ENCODE peak calls at places on chromosome 12, in ten cellular contexts. One of them, this sample, is unnamed.

GRCh38 chr12:38156497-38157245 is 159.9 kb upstream of the ALG10B start:
- DNase-seq in left lung: peak; percentile 61
- DNase-seq in foreskin fibroblast: no peak
- DNase-seq in testis: no peak
- DNase-seq in tibial nerve: no peak
- DNase-seq in fibroblast of villous mesenchyme: no peak
- DNase-seq in vagina: peak; percentile 71
- DNase-seq in lower leg skin: no peak
- DNase-seq in AG04449: no peak
- DNase-seq in K562: no peak
- DNase-seq in this sample: no peak

GRCh38 chr12:107622005-107622404 is 63.6 kb upstream of the PWP1 start:
- DNase-seq in left lung: no peak
- DNase-seq in foreskin fibroblast: no peak
- DNase-seq in testis: no peak
- DNase-seq in lower leg skin: no peak
- DNase-seq in fibroblast of villous mesenchyme: no peak
- DNase-seq in AG04449: no peak
- DNase-seq in K562: peak; percentile 72
- DNase-seq in tibial nerve: no peak
- DNase-seq in vagina: no peak
- DNase-seq in this sample: no peak

GRCh38 chr12:63298386-63298930 is 147.5 kb upstream of the AVPR1A start:
- DNase-seq in foreskin fibroblast: no peak
- DNase-seq in fibroblast of villous mesenchyme: peak; percentile 52
- DNase-seq in lower leg skin: no peak
- DNase-seq in vagina: no peak
- DNase-seq in K562: no peak
- DNase-seq in AG04449: no peak
- DNase-seq in left lung: no peak
- DNase-seq in testis: no peak
- DNase-seq in tibial nerve: no peak
- DNase-seq in this sample: no peak

GRCh38 chr12:131950182-131950913 is 606 bp downstream of the EP400 start:
- DNase-seq in tibial nerve: no peak
- DNase-seq in left lung: no peak
- DNase-seq in foreskin fibroblast: no peak
- DNase-seq in vagina: no peak
- DNase-seq in lower leg skin: no peak
- DNase-seq in testis: peak; percentile 25
- DNase-seq in AG04449: no peak
- DNase-seq in fibroblast of villous mesenchyme: no peak
- DNase-seq in K562: peak; percentile 61
- DNase-seq in this sample: no peak

GRCh38 chr12:6936642-6937480 is 6.8 kb upstream of the RNU7-1 start:
- DNase-seq in foreskin fibroblast: no peak
- DNase-seq in AG04449: no peak
- DNase-seq in tibial nerve: no peak
- DNase-seq in fibroblast of villous mesenchyme: no peak
- DNase-seq in testis: no peak
- DNase-seq in vagina: no peak
- DNase-seq in lower leg skin: no peak
- DNase-seq in K562: no peak
- DNase-seq in left lung: peak; percentile 83
- DNase-seq in this sample: no peak

GRCh38 chr12:50042693-50043092 is 14.7 kb upstream of the ASIC1 start:
- DNase-seq in foreskin fibroblast: no peak
- DNase-seq in fibroblast of villous mesenchyme: no peak
- DNase-seq in left lung: no peak
- DNase-seq in AG04449: no peak
- DNase-seq in testis: no peak
- DNase-seq in vagina: no peak
- DNase-seq in lower leg skin: no peak
- DNase-seq in tibial nerve: no peak
- DNase-seq in K562: no peak
- DNase-seq in this sample: no peak

GRCh38 chr12:10372534-10372931 is 17.3 kb downstream of the KLRK1 start:
- DNase-seq in foreskin fibroblast: no peak
- DNase-seq in fibroblast of villous mesenchyme: no peak
- DNase-seq in K562: no peak
- DNase-seq in lower leg skin: no peak
- DNase-seq in testis: no peak
- DNase-seq in left lung: no peak
- DNase-seq in tibial nerve: no peak
- DNase-seq in AG04449: no peak
- DNase-seq in vagina: no peak
- DNase-seq in this sample: no peak

GRCh38 chr12:28709996-28710685 is 438.9 kb upstream of the FAR2 start:
- DNase-seq in left lung: no peak
- DNase-seq in foreskin fibroblast: peak; percentile 54
- DNase-seq in fibroblast of villous mesenchyme: peak; percentile 10
- DNase-seq in tibial nerve: no peak
- DNase-seq in lower leg skin: no peak
- DNase-seq in vagina: no peak
- DNase-seq in AG04449: no peak
- DNase-seq in testis: no peak
- DNase-seq in K562: no peak
- DNase-seq in this sample: no peak

GRCh38 chr12:76195920-76196319 is 111.4 kb upstream of the NAP1L1 start:
- DNase-seq in AG04449: no peak
- DNase-seq in testis: no peak
- DNase-seq in foreskin fibroblast: no peak
- DNase-seq in left lung: no peak
- DNase-seq in fibroblast of villous mesenchyme: no peak
- DNase-seq in vagina: no peak
- DNase-seq in tibial nerve: no peak
- DNase-seq in lower leg skin: no peak
- DNase-seq in K562: no peak
- DNase-seq in this sample: no peak

GRCh38 chr12:66971816-66972215 is 292.9 kb upstream of the GRIP1 start:
- DNase-seq in lower leg skin: no peak
- DNase-seq in AG04449: no peak
- DNase-seq in left lung: no peak
- DNase-seq in foreskin fibroblast: no peak
- DNase-seq in fibroblast of villous mesenchyme: no peak
- DNase-seq in testis: no peak
- DNase-seq in tibial nerve: no peak
- DNase-seq in K562: no peak
- DNase-seq in vagina: no peak
- DNase-seq in this sample: no peak

GRCh38 chr12:62259311-62259992 is 752 bp upstream of the USP15 start:
- DNase-seq in vagina: peak; percentile 90
- DNase-seq in left lung: no peak
- DNase-seq in K562: no peak
- DNase-seq in tibial nerve: no peak
- DNase-seq in AG04449: no peak
- DNase-seq in lower leg skin: no peak
- DNase-seq in testis: no peak
- DNase-seq in foreskin fibroblast: no peak
- DNase-seq in fibroblast of villous mesenchyme: no peak
- DNase-seq in this sample: no peak

GRCh38 chr12:49637401-49637800 is 14.0 kb downstream of the PRPF40B start:
- DNase-seq in fibroblast of villous mesenchyme: no peak
- DNase-seq in tibial nerve: no peak
- DNase-seq in vagina: no peak
- DNase-seq in K562: no peak
- DNase-seq in AG04449: no peak
- DNase-seq in testis: no peak
- DNase-seq in lower leg skin: no peak
- DNase-seq in left lung: no peak
- DNase-seq in foreskin fibroblast: no peak
- DNase-seq in this sample: no peak

GRCh38 chr12:39816671-39817185 is 197.1 kb upstream of the ABCD2 start:
- DNase-seq in foreskin fibroblast: no peak
- DNase-seq in lower leg skin: no peak
- DNase-seq in tibial nerve: no peak
- DNase-seq in AG04449: no peak
- DNase-seq in left lung: no peak
- DNase-seq in vagina: no peak
- DNase-seq in fibroblast of villous mesenchyme: no peak
- DNase-seq in K562: no peak
- DNase-seq in testis: no peak
- DNase-seq in this sample: no peak

GRCh38 chr12:43104524-43104923 is 447.5 kb downstream of the ADAMTS20 start:
- DNase-seq in left lung: no peak
- DNase-seq in fibroblast of villous mesenchyme: peak; percentile 10
- DNase-seq in foreskin fibroblast: peak; percentile 57
- DNase-seq in testis: no peak
- DNase-seq in tibial nerve: no peak
- DNase-seq in vagina: no peak
- DNase-seq in lower leg skin: no peak
- DNase-seq in AG04449: peak; percentile 17
- DNase-seq in K562: no peak
- DNase-seq in this sample: no peak

GRCh38 chr12:30902606-30903005 is 23.9 kb upstream of the TSPAN11 start:
- DNase-seq in vagina: no peak
- DNase-seq in K562: no peak
- DNase-seq in tibial nerve: no peak
- DNase-seq in fibroblast of villous mesenchyme: no peak
- DNase-seq in lower leg skin: no peak
- DNase-seq in left lung: no peak
- DNase-seq in foreskin fibroblast: no peak
- DNase-seq in testis: no peak
- DNase-seq in AG04449: no peak
- DNase-seq in this sample: no peak

GRCh38 chr12:51886021-51886710 is 1.7 kb upstream of the ANKRD33 start:
- DNase-seq in left lung: no peak
- DNase-seq in foreskin fibroblast: peak; percentile 99
- DNase-seq in AG04449: peak; percentile 88
- DNase-seq in vagina: peak; percentile 98
- DNase-seq in tibial nerve: peak; percentile 65
- DNase-seq in fibroblast of villous mesenchyme: peak; percentile 96
- DNase-seq in K562: peak; percentile 53
- DNase-seq in testis: peak; percentile 62
- DNase-seq in lower leg skin: peak; percentile 91
- DNase-seq in this sample: peak; percentile 78

GRCh38 chr12:105092336-105092735 is 8.1 kb upstream of the ALDH1L2 start:
- DNase-seq in foreskin fibroblast: no peak
- DNase-seq in K562: no peak
- DNase-seq in tibial nerve: no peak
- DNase-seq in fibroblast of villous mesenchyme: no peak
- DNase-seq in AG04449: no peak
- DNase-seq in testis: no peak
- DNase-seq in lower leg skin: no peak
- DNase-seq in left lung: no peak
- DNase-seq in vagina: no peak
- DNase-seq in this sample: no peak
- H3K4me3 ChIP-seq in foreskin fibroblast: no peak overlapping the region
- H3K4me3 ChIP-seq in K562: no peak overlapping the region
- H3K4me3 ChIP-seq in tibial nerve: no peak overlapping the region
- H3K4me3 ChIP-seq in fibroblast of villous mesenchyme: no peak overlapping the region
- H3K4me3 ChIP-seq in AG04449: no peak overlapping the region
- H3K4me3 ChIP-seq in testis: no peak overlapping the region
- H3K4me3 ChIP-seq in lower leg skin: no peak overlapping the region
- H3K4me3 ChIP-seq in left lung: no peak overlapping the region
- H3K4me3 ChIP-seq in vagina: no peak overlapping the region
- H3K4me3 ChIP-seq in this sample: no peak overlapping the region

DNA sequence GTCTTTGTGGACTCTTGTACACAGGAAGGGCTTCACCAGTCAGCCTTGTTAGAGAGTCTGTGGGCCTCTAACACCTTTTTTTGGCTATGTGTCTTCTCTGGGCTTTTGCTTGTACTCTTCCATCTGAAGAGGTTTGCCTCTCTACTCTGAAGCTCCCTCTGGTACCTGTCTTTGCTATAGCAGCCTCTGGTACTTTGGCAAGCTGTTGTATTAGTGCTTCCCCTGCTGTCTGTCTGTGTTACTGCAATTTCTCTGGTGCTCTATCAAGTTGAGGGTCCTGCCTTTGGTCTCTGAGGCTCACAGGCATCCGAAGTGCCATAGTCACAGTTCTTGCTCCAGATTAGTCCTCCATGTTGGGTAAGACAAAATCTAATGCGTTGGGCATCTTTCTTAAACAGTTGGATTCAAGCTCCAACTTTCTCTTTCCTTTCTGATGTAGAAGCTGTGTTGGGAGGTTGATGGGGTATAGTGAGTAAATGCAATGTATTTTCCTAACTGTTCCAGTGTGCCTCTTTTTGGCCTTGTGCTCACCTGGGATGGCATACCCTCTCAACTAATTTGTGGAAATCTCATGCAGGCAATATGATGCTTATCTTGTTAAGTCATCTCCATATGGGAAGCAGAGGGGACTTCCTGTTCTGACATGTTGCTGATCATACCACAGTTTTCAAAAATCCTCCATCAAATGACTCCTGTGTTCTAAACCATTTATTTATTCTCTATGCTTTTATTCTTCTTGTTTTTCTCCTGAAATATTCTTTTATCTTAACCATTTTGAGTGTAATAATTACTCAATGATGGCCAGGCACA is 88.8 kb downstream of the ATF7IP start:
- DNase-seq in left lung: no peak
- DNase-seq in AG04449: no peak
- DNase-seq in vagina: no peak
- DNase-seq in K562: peak; percentile 42
- DNase-seq in tibial nerve: no peak
- DNase-seq in lower leg skin: no peak
- DNase-seq in foreskin fibroblast: no peak
- DNase-seq in testis: peak; percentile 38
- DNase-seq in fibroblast of villous mesenchyme: peak; percentile 60
- DNase-seq in this sample: no peak
- TF ChIP-seq CTCF in left lung: peak; percentile 37
- TF ChIP-seq CTCF in AG04449: peak; percentile 34
- TF ChIP-seq CTCF in vagina: peak; percentile 28
- TF ChIP-seq CTCF in K562: peak; percentile 63
- TF ChIP-seq CTCF in tibial nerve: no peak
- TF ChIP-seq CTCF in lower leg skin: no peak
- TF ChIP-seq CTCF in foreskin fibroblast: peak; percentile 47
- TF ChIP-seq CTCF in testis: peak; percentile 63
- TF ChIP-seq CTCF in fibroblast of villous mesenchyme: peak; percentile 82
- TF ChIP-seq CTCF in this sample: peak; percentile 58

GRCh38 chr12:69834566-69834965 is 9.5 kb downstream of the MYRFL start:
- DNase-seq in fibroblast of villous mesenchyme: no peak
- DNase-seq in tibial nerve: no peak
- DNase-seq in AG04449: no peak
- DNase-seq in lower leg skin: no peak
- DNase-seq in K562: no peak
- DNase-seq in foreskin fibroblast: no peak
- DNase-seq in vagina: no peak
- DNase-seq in testis: no peak
- DNase-seq in left lung: no peak
- DNase-seq in this sample: no peak
- H3K4me3 ChIP-seq in fibroblast of villous mesenchyme: no peak overlapping the region
- H3K4me3 ChIP-seq in tibial nerve: no peak overlapping the region
- H3K4me3 ChIP-seq in AG04449: no peak overlapping the region
- H3K4me3 ChIP-seq in lower leg skin: no peak overlapping the region
- H3K4me3 ChIP-seq in K562: no peak overlapping the region
- H3K4me3 ChIP-seq in foreskin fibroblast: no peak overlapping the region
- H3K4me3 ChIP-seq in vagina: no peak overlapping the region
- H3K4me3 ChIP-seq in testis: no peak overlapping the region
- H3K4me3 ChIP-seq in left lung: no peak overlapping the region
- H3K4me3 ChIP-seq in this sample: no peak overlapping the region

DNA sequence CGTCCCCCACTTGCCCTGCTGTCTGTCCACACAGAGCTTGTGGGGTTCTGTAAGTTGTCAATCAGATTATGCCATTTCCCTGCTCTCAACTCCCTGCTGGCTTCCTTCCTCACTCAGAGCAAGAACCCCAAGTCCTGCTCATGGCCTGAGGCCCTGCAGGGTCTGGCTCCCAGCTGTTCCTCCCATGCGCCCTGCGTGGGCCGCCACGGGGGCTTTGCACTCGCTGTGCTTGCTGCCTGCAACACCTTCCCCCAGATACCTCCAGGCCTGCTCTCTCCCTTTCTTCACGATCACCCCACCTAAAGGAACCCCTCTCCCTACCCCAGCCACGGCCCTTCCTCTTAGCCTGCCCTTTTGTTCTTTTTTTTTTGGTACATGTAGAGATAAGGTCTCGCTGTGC is 234.6 kb downstream of the AACS start:
- DNase-seq in testis: no peak
- DNase-seq in fibroblast of villous mesenchyme: no peak
- DNase-seq in K562: no peak
- DNase-seq in foreskin fibroblast: no peak
- DNase-seq in tibial nerve: no peak
- DNase-seq in AG04449: no peak
- DNase-seq in vagina: no peak
- DNase-seq in left lung: no peak
- DNase-seq in lower leg skin: no peak
- DNase-seq in this sample: no peak
- TF ChIP-seq CTCF in testis: no peak
- TF ChIP-seq CTCF in fibroblast of villous mesenchyme: no peak
- TF ChIP-seq CTCF in K562: no peak
- TF ChIP-seq CTCF in foreskin fibroblast: no peak
- TF ChIP-seq CTCF in tibial nerve: no peak
- TF ChIP-seq CTCF in AG04449: no peak
- TF ChIP-seq CTCF in vagina: no peak
- TF ChIP-seq CTCF in left lung: no peak
- TF ChIP-seq CTCF in lower leg skin: no peak
- TF ChIP-seq CTCF in this sample: no peak